ENCODE peak calls at places on chromosomes 12 and 14, in ten cellular contexts. O, K, D, E, W, Y, M, A, P and R are unnamed samples.

GRCh38 chr12:52006726-52007157 is at the start of gene TAMALIN:
- DNase-seq in M (peak; percentile 79), P (peak; percentile 37), W (peak; percentile 6), O (peak; percentile 67), A (peak; percentile 84), E (peak; percentile 74), K (no peak), Y (peak; percentile 83), D (peak; percentile 73), R (peak; percentile 18)

GRCh38 chr14:53842938-53843337 is 113.7 kb downstream of the BMP4 start:
- DNase-seq in M (no peak), E (no peak), O (no peak), W (peak; percentile 75), Y (no peak), K (no peak), D (no peak), P (peak; percentile 63), A (no peak), R (peak; percentile 89)

GRCh38 chr12:60101715-60102114 is 505.9 kb downstream of the SLC16A7 start:
- DNase-seq in M (no peak), P (peak; percentile 73), O (no peak), Y (no peak), K (no peak), W (no peak), A (no peak), D (no peak), E (peak; percentile 19), R (peak; percentile 79)

GRCh38 chr14:43877351-43877900 is 629.7 kb downstream of the FSCB start:
- DNase-seq in O (no peak), D (no peak), A (no peak), Y (no peak), M (no peak), K (no peak), P (no peak), E (no peak), W (no peak), R (no peak)

GRCh38 chr12:98352218-98352811 is 163.1 kb upstream of the TMPO start:
- DNase-seq in M (no peak), Y (no peak), E (peak; percentile 57), D (no peak), W (peak; percentile 28), P (peak; percentile 92), O (no peak), A (no peak), K (no peak), R (peak; percentile 79)

GRCh38 chr14:32259368-32260013 is 56.4 kb upstream of the RNU6-8 start:
- DNase-seq in O (no peak), E (peak; percentile 19), A (no peak), D (no peak), M (no peak), Y (no peak), W (peak; percentile 37), K (no peak), P (peak; percentile 71), R (peak; percentile 86)

GRCh38 chr14:54947230-54947629 is 44.6 kb upstream of the GCH1 start:
- DNase-seq in E (no peak), O (no peak), W (no peak), M (no peak), P (no peak), D (no peak), A (no peak), K (no peak), Y (no peak), R (no peak)

GRCh38 chr14:98900721-98901272 is 371.2 kb downstream of the BCL11B start:
- DNase-seq in M (no peak), P (no peak), O (peak; percentile 59), W (no peak), D (no peak), Y (no peak), A (no peak), K (no peak), E (no peak), R (no peak)

GRCh38 chr12:22340143-22340542 is 5.6 kb upstream of the ST8SIA1 start:
- DNase-seq in P (no peak), E (no peak), Y (no peak), W (no peak), K (no peak), M (no peak), O (no peak), D (no peak), A (no peak), R (no peak)

GRCh38 chr12:25957898-25958253 is 606 bp upstream of the RASSF8 start:
- DNase-seq in K (no peak), M (no peak), O (no peak), E (peak; percentile 53), W (no peak), Y (no peak), P (peak; percentile 79), A (no peak), D (no peak), R (peak; percentile 84)

GRCh38 chr12:57750561-57751431 is 1.3 kb downstream of the CDK4 start:
- DNase-seq in K (no peak), E (no peak), Y (no peak), D (no peak), P (no peak), A (no peak), W (no peak), O (no peak), M (no peak), R (no peak)

GRCh38 chr12:93682846-93683261 is 5.7 kb downstream of the CRADD start:
- DNase-seq in K (no peak), O (peak; percentile 10), A (no peak), M (no peak), D (no peak), E (no peak), W (no peak), P (no peak), Y (no peak), R (peak; percentile 79)

GRCh38 chr12:130288201-130288600 is 49.5 kb upstream of the PIWIL1 start:
- DNase-seq in O (no peak), Y (no peak), D (no peak), K (no peak), E (no peak), A (no peak), M (no peak), P (no peak), W (no peak), R (no peak)

GRCh38 chr12:104653730-104654328 is 197.1 kb downstream of the CHST11 start:
- DNase-seq in A (no peak), D (no peak), O (no peak), E (no peak), K (no peak), P (peak; percentile 21), Y (no peak), W (peak; percentile 49), M (no peak), R (no peak)

GRCh38 chr14:52793061-52793460 is 1.7 kb upstream of the GNPNAT1 start:
- DNase-seq in K (no peak), P (no peak), M (no peak), O (no peak), A (no peak), Y (no peak), W (no peak), E (no peak), D (no peak), R (no peak)

GRCh38 chr14:75634848-75635247 is 25.8 kb downstream of the ERG28 start:
- DNase-seq in W (peak; percentile 25), O (no peak), E (no peak), Y (no peak), A (no peak), P (peak; percentile 13), M (no peak), K (no peak), D (no peak), R (no peak)

GRCh38 chr12:96387981-96388380 is 12.3 kb downstream of the CDK17 start:
- DNase-seq in K (no peak), P (no peak), A (no peak), E (no peak), D (no peak), O (no peak), M (no peak), Y (no peak), W (no peak), R (no peak)

GRCh38 chr12:130838284-130838950 is 633 bp downstream of the STX2 start:
- DNase-seq in A (peak; percentile 16), O (peak; percentile 55), Y (no peak), M (peak; percentile 30), K (no peak), D (peak; percentile 51), P (no peak), W (peak; percentile 47), E (peak; percentile 44), R (peak; percentile 31)

GRCh38 chr12:229441-230191 is 15.7 kb upstream of the SLC6A12 start:
- DNase-seq in O (peak; percentile 64), A (no peak), Y (no peak), M (no peak), P (no peak), K (no peak), W (no peak), E (no peak), D (no peak), R (no peak)

GRCh38 chr12:76432733-76433132 is 84.5 kb upstream of the BBS10 start:
- DNase-seq in D (no peak), M (no peak), Y (no peak), K (no peak), P (no peak), A (no peak), O (no peak), W (no peak), E (no peak), R (no peak)

GRCh38 chr12:117461732-117462131 is 100.3 kb upstream of the NOS1 start:
- DNase-seq in Y (no peak), K (no peak), A (no peak), P (no peak), O (no peak), M (no peak), D (no peak), E (no peak), W (no peak), R (no peak)

GRCh38 chr14:61188196-61188595 is 92.9 kb downstream of the TMEM30B start:
- DNase-seq in K (no peak), O (no peak), A (no peak), W (no peak), Y (no peak), M (no peak), D (no peak), P (peak; percentile 19), E (no peak), R (peak; percentile 40)

GRCh38 chr12:92297932-92298681 is 152.5 kb upstream of the BTG1 start:
- DNase-seq in M (peak; percentile 16), K (no peak), O (no peak), E (peak; percentile 82), A (no peak), P (peak; percentile 54), W (no peak), Y (no peak), D (no peak), R (peak; percentile 91)

GRCh38 chr14:74841230-74842207 is 34.4 kb downstream of the PROX2 start:
- DNase-seq in O (no peak), D (no peak), K (no peak), P (no peak), E (no peak), M (no peak), W (no peak), A (no peak), Y (no peak), R (no peak)

GRCh38 chr12:20264608-20265114 is 103.7 kb upstream of the PDE3A start:
- DNase-seq in Y (no peak), W (no peak), E (no peak), D (no peak), P (peak; percentile 75), A (no peak), M (no peak), O (no peak), K (no peak), R (peak; percentile 70)

GRCh38 chr12:59600174-59600573 is 4.3 kb downstream of the SLC16A7 start:
- DNase-seq in E (peak; percentile 26), K (no peak), O (no peak), Y (no peak), D (no peak), A (no peak), W (no peak), M (no peak), P (no peak), R (no peak)

GRCh38 chr14:59398841-59399240 is 66.3 kb downstream of the GPR135 start:
- DNase-seq in P (no peak), M (no peak), D (no peak), W (no peak), O (no peak), Y (no peak), E (no peak), K (no peak), A (no peak), R (no peak)

GRCh38 chr14:61168126-61168525 is 113.0 kb downstream of the TMEM30B start:
- DNase-seq in D (no peak), M (no peak), K (no peak), O (no peak), Y (no peak), A (no peak), P (no peak), W (no peak), E (no peak), R (no peak)